ENCODE peak calls at places on chromosomes 7 and 10, in ten cellular contexts. M is upper lobe of right lung, X is IMR-90, F is heart right ventricle, L is sigmoid colon, K is HCT116, P is uterus, G is ovary, E is AG04450, N is OCI-LY7. W is an unnamed sample.

GRCh38 chr10:71085689-71086438 is 126.5 kb upstream of the UNC5B start:
- DNase-seq in G (no peak), E (no peak), M (peak; percentile 33), P (no peak), N (no peak), X (no peak), L (peak; percentile 48), K (no peak), F (peak; percentile 2), W (peak; percentile 59)

GRCh38 chr10:26318672-26319071 is 102.1 kb downstream of the GAD2 start:
- DNase-seq in N (no peak), X (no peak), K (no peak), P (no peak), L (no peak), E (no peak), M (no peak), G (no peak), F (no peak), W (no peak)

GRCh38 chr10:110737886-110738634 is 93.9 kb downstream of the RBM20 start:
- DNase-seq in N (no peak), M (no peak), X (peak; percentile 64), K (no peak), F (no peak), G (peak; percentile 60), L (no peak), E (peak; percentile 13), P (no peak), W (peak; percentile 84)

GRCh38 chr7:128863433-128863989 is 855 bp downstream of the ATP6V1F start:
- DNase-seq in E (peak; percentile 48), M (no peak), G (no peak), X (peak; percentile 74), F (no peak), K (peak; percentile 56), L (no peak), N (peak; percentile 81), P (no peak), W (no peak)

GRCh38 chr10:1400129-1400865 is 337.0 kb downstream of the ADARB2 start:
- DNase-seq in P (no peak), E (no peak), M (no peak), G (no peak), N (no peak), X (no peak), K (no peak), F (no peak), L (no peak), W (peak; percentile 41)

GRCh38 chr7:1794888-1795542 is 124.9 kb downstream of the ELFN1 start:
- DNase-seq in X (no peak), M (no peak), E (no peak), P (no peak), N (peak; percentile 18), F (no peak), L (no peak), K (no peak), G (no peak), W (no peak)

GRCh38 chr10:112279482-112279881 is 3.7 kb upstream of the TECTB start:
- DNase-seq in N (no peak), G (no peak), F (no peak), L (no peak), X (no peak), E (no peak), K (no peak), M (no peak), P (no peak), W (no peak)

GRCh38 chr7:84790873-84791272 is 396.0 kb downstream of the SEMA3D start:
- DNase-seq in F (no peak), K (no peak), L (no peak), M (no peak), X (peak; percentile 62), N (no peak), P (no peak), E (no peak), G (no peak), W (no peak)

GRCh38 chr7:4753610-4754432 is 21.6 kb upstream of the AP5Z1 start:
- DNase-seq in L (peak; percentile 90), G (peak; percentile 86), F (peak; percentile 76), M (peak; percentile 91), P (peak; percentile 80), K (peak; percentile 51), N (peak; percentile 71), E (no peak), X (peak; percentile 34), W (no peak)

GRCh38 chr10:126207313-126207771 is 180.9 kb downstream of the ADAM12 start:
- DNase-seq in M (no peak), X (peak; percentile 76), N (no peak), P (no peak), G (no peak), F (no peak), E (no peak), K (no peak), L (no peak), W (no peak)

GRCh38 chr10:126935263-126935946 is 30.2 kb downstream of the DOCK1 start:
- DNase-seq in G (no peak), P (no peak), F (no peak), E (no peak), N (no peak), K (no peak), L (no peak), X (peak; percentile 34), M (no peak), W (no peak)

GRCh38 chr10:61588770-61589211 is 73.9 kb upstream of the CABCOCO1 start:
- DNase-seq in G (no peak), N (no peak), F (no peak), X (peak; percentile 36), M (no peak), E (no peak), K (no peak), L (no peak), P (no peak), W (no peak)

GRCh38 chr10:71975087-71975890 is 11.1 kb downstream of the CHST3 start:
- DNase-seq in G (peak; percentile 63), X (no peak), P (no peak), F (peak; percentile 59), N (no peak), L (peak; percentile 86), E (no peak), M (peak; percentile 63), K (no peak), W (no peak)

GRCh38 chr10:92574545-92575377 is 868 bp upstream of the IDE start:
- DNase-seq in F (no peak), L (no peak), N (peak; percentile 55), E (no peak), P (no peak), M (no peak), X (peak; percentile 36), G (no peak), K (no peak), W (no peak)

GRCh38 chr10:11407939-11408338 is 203.5 kb downstream of the USP6NL start:
- DNase-seq in L (no peak), P (no peak), K (no peak), E (no peak), X (no peak), F (no peak), N (peak; percentile 12), M (no peak), G (no peak), W (peak; percentile 36)

GRCh38 chr7:17118412-17118811 is 180.0 kb upstream of the AHR start:
- DNase-seq in P (no peak), X (no peak), E (no peak), L (no peak), M (no peak), F (no peak), K (no peak), G (no peak), N (no peak), W (no peak)

GRCh38 chr10:85618841-85619240 is 747.8 kb downstream of the GRID1 start:
- DNase-seq in L (no peak), G (no peak), M (no peak), P (no peak), K (no peak), N (no peak), F (no peak), E (no peak), X (no peak), W (no peak)

GRCh38 chr10:54002077-54002476 is 799.0 kb downstream of the PCDH15 start:
- DNase-seq in X (no peak), E (no peak), L (no peak), N (no peak), P (no peak), G (no peak), M (no peak), K (no peak), F (no peak), W (no peak)

GRCh38 chr10:53997953-53998352 is 803.1 kb downstream of the PCDH15 start:
- DNase-seq in L (no peak), F (no peak), X (no peak), P (no peak), N (no peak), E (no peak), M (no peak), K (no peak), G (no peak), W (no peak)
- TF ChIP-seq CTCF in L (no peak), F (no peak), X (no peak), P (no peak), N (peak; percentile 41), E (no peak), M (peak; percentile 14), K (no peak), G (no peak), W (no peak)

DNA sequence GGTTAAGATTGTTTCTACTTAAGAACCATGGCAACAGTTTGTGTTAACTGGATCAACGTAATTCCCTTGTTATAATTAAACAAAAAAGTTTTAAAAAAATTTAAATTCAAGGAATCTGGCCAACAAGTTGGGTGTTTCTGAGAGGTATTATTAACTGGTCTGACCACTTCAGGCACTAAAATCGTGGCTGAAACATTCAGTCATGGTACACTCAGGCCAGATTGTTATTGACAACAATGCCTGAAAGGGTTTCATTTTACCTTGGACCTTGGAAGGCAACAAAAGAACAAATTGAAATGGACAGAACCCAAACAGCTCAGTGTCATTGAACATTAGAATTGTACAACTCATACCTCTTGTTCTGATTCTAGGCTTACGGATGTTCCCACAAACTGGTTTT is 103.3 kb upstream of the ARMC3 start:
- DNase-seq in G (no peak), P (no peak), N (no peak), K (peak; percentile 15), M (no peak), E (no peak), L (no peak), F (no peak), X (no peak), W (no peak)
- H3K27ac ChIP-seq in G (no peak overlapping the region), P (no peak overlapping the region), N (no peak overlapping the region), K (peak overlapping the region; percentile 97), M (no peak overlapping the region), E (no peak overlapping the region), L (no peak overlapping the region), F (no peak overlapping the region), X (no peak overlapping the region), W (no peak overlapping the region)

GRCh38 chr10:75294518-75294865 is 58.7 kb upstream of the COMTD1 start:
- DNase-seq in M (peak; percentile 76), N (no peak), G (no peak), X (no peak), K (no peak), L (peak; percentile 79), F (peak; percentile 23), E (no peak), P (no peak), W (no peak)
- H3K4me3 ChIP-seq in M (peak overlapping the region; percentile 62), N (no peak overlapping the region), G (peak overlapping the region; percentile 59), X (no peak overlapping the region), K (peak overlapping the region; percentile 58), L (peak overlapping the region; percentile 63), F (peak overlapping the region; percentile 61), E (peak overlapping the region; percentile 52), P (peak overlapping the region; percentile 39), W (peak overlapping the region; percentile 92)

DNA sequence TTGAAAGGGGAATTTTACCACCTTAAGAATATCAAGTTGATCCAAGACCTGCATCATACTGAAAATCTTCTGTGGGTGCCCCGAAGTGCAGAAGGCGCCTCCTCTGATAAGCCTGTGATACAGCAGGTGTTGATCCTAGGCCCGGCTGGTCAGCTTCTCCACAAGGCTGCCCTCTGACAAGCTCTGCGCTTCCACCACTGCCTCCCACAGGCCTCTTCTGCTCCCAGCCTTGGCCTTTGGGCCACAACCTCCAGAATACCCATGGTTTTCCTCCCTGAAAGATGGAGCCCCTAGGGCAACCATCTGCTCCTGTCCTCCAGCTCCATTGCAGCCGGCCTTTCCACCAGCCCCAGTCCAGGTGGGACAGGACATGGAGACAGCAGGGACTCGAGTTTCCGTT is 5.6 kb upstream of the OGDHL start:
- DNase-seq in E (no peak), P (no peak), K (no peak), L (no peak), N (no peak), F (no peak), G (no peak), M (no peak), X (no peak), W (no peak)
- TF ChIP-seq CTCF in E (no peak), P (no peak), K (no peak), L (no peak), N (no peak), F (no peak), G (no peak), M (no peak), X (no peak), W (no peak)

W was measured in coronary artery.